ENCODE peak calls at places on chromosome 7, in eight cellular contexts. O is WERI-Rb-1, J is WTC11, V is fibroblast of villous mesenchyme, L is AG10803, A is glutamatergic neuron, B is fibroblast of pulmonary artery, X is cardiac muscle cell. T is an unnamed sample.
A peak's percentile ranks its signal among the peaks of the same experiment; 100 is the strongest.

GRCh38 chr7:84697506-84697905 is 489.4 kb downstream of the SEMA3D start:
- DNase-seq in X (no peak), O (no peak), B (peak; percentile 90), V (peak; percentile 83), A (no peak), J (no peak), L (peak; percentile 82), T (peak; percentile 96)

GRCh38 chr7:104848386-104848990 is 165.5 kb upstream of the KMT2E start:
- DNase-seq in L (peak; percentile 26), X (peak; percentile 72), V (peak; percentile 43), J (peak; percentile 84), A (peak; percentile 78), O (peak; percentile 71), B (peak; percentile 54), T (peak; percentile 23)

GRCh38 chr7:33500590-33500989 is 371.2 kb downstream of the BBS9 start:
- DNase-seq in X (no peak), O (no peak), J (no peak), A (no peak), V (no peak), B (peak; percentile 16), L (peak; percentile 68), T (no peak)

GRCh38 chr7:23261843-23262452 is 15.4 kb downstream of the GPNMB start:
- DNase-seq in V (peak; percentile 66), B (peak; percentile 75), L (peak; percentile 63), X (peak; percentile 70), J (peak; percentile 68), A (peak; percentile 60), O (peak; percentile 60), T (peak; percentile 51)

GRCh38 chr7:135782377-135782776 is 33.8 kb upstream of the FAM180A start:
- DNase-seq in A (no peak), B (no peak), L (no peak), V (no peak), X (no peak), O (no peak), J (no peak), T (no peak)

GRCh38 chr7:74633451-74633921 is 24.0 kb upstream of the GTF2I start:
- DNase-seq in V (no peak), O (no peak), A (no peak), J (no peak), X (no peak), B (no peak), L (no peak), T (no peak)

GRCh38 chr7:130463553-130464434 is 23.0 kb upstream of the CEP41 start:
- DNase-seq in A (no peak), O (no peak), B (no peak), V (peak; percentile 19), J (no peak), X (no peak), L (no peak), T (no peak)

GRCh38 chr7:5094641-5095040 is 49.0 kb downstream of the RBAK start:
- DNase-seq in L (no peak), A (no peak), X (no peak), O (no peak), B (no peak), J (no peak), V (no peak), T (no peak)

GRCh38 chr7:151415375-151416112 is 5.7 kb upstream of the WDR86 start:
- DNase-seq in X (no peak), O (no peak), B (peak; percentile 76), J (no peak), A (no peak), V (peak; percentile 98), L (peak; percentile 49), T (peak; percentile 87)

DNA sequence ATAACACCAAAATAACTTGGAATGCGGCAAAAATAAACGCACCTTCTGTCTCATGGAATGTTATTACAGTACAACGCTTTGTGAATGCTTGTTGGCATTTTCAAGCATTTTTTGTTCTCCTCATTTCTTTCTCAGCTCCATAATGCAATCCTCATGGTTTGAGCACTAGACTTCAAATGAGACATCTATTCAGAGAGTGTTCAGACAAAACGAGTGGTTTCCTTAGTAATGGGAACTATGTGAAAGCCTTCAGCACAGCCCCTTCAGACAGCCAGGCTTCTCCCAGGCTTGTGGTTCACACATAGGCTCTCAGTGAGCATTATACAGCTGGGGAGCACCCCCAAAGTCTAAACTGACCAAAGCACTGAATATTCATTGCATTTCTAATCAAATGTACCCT is 8.6 kb upstream of the LRRN3 start:
- DNase-seq in O (no peak), B (peak; percentile 11), L (peak; percentile 87), A (no peak), V (no peak), X (no peak), J (no peak), T (no peak)
- TF ChIP-seq CTCF in O (no peak), B (no peak), L (no peak), A (no peak), V (no peak), X (no peak), J (no peak), T (no peak)

DNA sequence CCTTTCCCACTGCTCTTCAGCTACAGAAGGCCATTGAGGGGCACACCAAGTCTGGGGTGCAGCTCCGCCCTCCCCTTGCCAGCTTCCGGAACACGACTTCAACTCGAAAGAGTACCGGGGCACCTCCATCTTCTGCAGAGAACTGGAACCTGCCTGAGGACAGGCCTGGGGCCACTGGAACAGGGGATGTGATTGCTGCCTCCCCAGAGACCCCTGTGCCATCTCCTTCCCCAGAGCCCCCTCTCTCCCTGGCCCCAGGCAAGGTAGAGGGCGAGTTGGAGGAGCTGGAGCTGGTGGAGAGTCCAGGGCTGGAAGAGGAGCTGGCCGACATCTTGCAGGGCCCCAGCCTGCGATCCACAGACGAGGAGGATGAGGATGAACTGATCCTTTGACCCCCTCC is 10.9 kb downstream of the FAM131B start:
- DNase-seq in A (no peak), X (no peak), O (no peak), V (no peak), J (no peak), B (no peak), L (no peak), T (no peak)
- TF ChIP-seq CTCF in A (no peak), X (no peak), O (no peak), V (no peak), J (no peak), B (no peak), L (no peak), T (no peak)

GRCh38 chr7:15389073-15389472 is 172.7 kb downstream of the AGMO start:
- DNase-seq in V (no peak), J (no peak), O (no peak), B (no peak), A (no peak), L (no peak), X (no peak), T (peak; percentile 6)
- TF ChIP-seq CTCF in V (peak; percentile 24), J (no peak), O (peak; percentile 2), B (peak; percentile 10), A (no peak), L (peak; percentile 22), X (no peak), T (no peak)

GRCh38 chr7:51005074-51005473 is 222.4 kb upstream of the GRB10 start:
- DNase-seq in V (no peak), L (no peak), B (no peak), X (no peak), A (no peak), O (no peak), J (no peak), T (no peak)

GRCh38 chr7:51006483-51007235 is 224.0 kb upstream of the GRB10 start:
- DNase-seq in X (no peak), O (no peak), V (no peak), J (no peak), B (no peak), A (no peak), L (no peak), T (no peak)

GRCh38 chr7:51000956-51001355 is 218.3 kb upstream of the GRB10 start:
- DNase-seq in X (no peak), O (no peak), L (no peak), J (no peak), A (no peak), B (peak; percentile 8), V (no peak), T (peak; percentile 30)
- TF ChIP-seq CTCF in X (no peak), O (no peak), L (no peak), J (no peak), A (no peak), B (peak; percentile 4), V (peak; percentile 6), T (peak; percentile 10)

GRCh38 chr7:48894574-48894973 is 29.8 kb upstream of the CDC14C start:
- DNase-seq in X (no peak), B (no peak), O (no peak), J (no peak), V (no peak), L (no peak), A (no peak), T (no peak)
- TF ChIP-seq CTCF in X (no peak), B (no peak), O (no peak), J (no peak), V (no peak), L (no peak), A (no peak), T (no peak)

GRCh38 chr7:665751-666453 is 60.6 kb upstream of the DNAAF5 start:
- DNase-seq in J (peak; percentile 58), V (peak; percentile 28), L (peak; percentile 37), X (peak; percentile 12), B (no peak), A (no peak), O (no peak), T (no peak)
- TF ChIP-seq CTCF in J (no peak), V (peak; percentile 41), L (peak; percentile 41), X (peak; percentile 50), B (peak; percentile 28), A (no peak), O (peak; percentile 22), T (no peak)

GRCh38 chr7:158442260-158442659 is 145.4 kb downstream of the PTPRN2 start:
- DNase-seq in A (no peak), O (no peak), B (no peak), X (no peak), V (no peak), L (no peak), J (no peak), T (peak; percentile 33)
- TF ChIP-seq CTCF in A (peak; percentile 63), O (peak; percentile 51), B (no peak), X (no peak), V (no peak), L (no peak), J (peak; percentile 43), T (peak; percentile 42)